ENCODE peak calls at places on chromosomes 2 and 18, in six cellular contexts. H is WTC11, I is H1, S is endothelial cell of umbilical vein, D is K562, V is HepG2. R is an unnamed sample.

GRCh38 chr2:160220001-160220400 is 19.9 kb upstream of the ITGB6 start:
- DNase-seq in S (no peak), D (no peak), V (no peak), I (no peak), H (no peak), R (no peak)

GRCh38 chr18:45106331-45106774 is 425.7 kb downstream of the SETBP1 start:
- DNase-seq in D (no peak), S (no peak), H (no peak), V (no peak), I (no peak), R (no peak)

GRCh38 chr2:11310212-11310611 is 34.2 kb downstream of the ROCK2 start:
- DNase-seq in S (no peak), D (no peak), I (no peak), H (no peak), V (peak), R (no peak)

GRCh38 chr2:178997477-178997876 is 52.5 kb downstream of the CCDC141 start:
- DNase-seq in D (no peak), V (no peak), H (no peak), I (no peak), S (no peak), R (no peak)

GRCh38 chr2:149877913-149878312 is 290.3 kb upstream of the MMADHC start:
- DNase-seq in S (peak), D (no peak), V (no peak), I (no peak), H (no peak), R (peak)

GRCh38 chr2:121471571-121472464 is 58.9 kb upstream of the RNU4ATAC start:
- DNase-seq in D (no peak), V (no peak), I (no peak), H (no peak), S (peak), R (no peak)

GRCh38 chr18:25876334-25876979 is 214.0 kb downstream of the SS18 start:
- DNase-seq in H (no peak), S (peak), V (no peak), D (no peak), I (no peak), R (no peak)

GRCh38 chr2:59684101-59684770 is 869.2 kb downstream of the BCL11A start:
- DNase-seq in D (no peak), H (no peak), S (no peak), V (no peak), I (no peak), R (no peak)

GRCh38 chr2:68885811-68886075 is 14.5 kb upstream of the BMP10 start:
- DNase-seq in H (no peak), I (no peak), S (no peak), V (no peak), D (no peak), R (no peak)

GRCh38 chr2:187934692-187935091 is 357.0 kb upstream of the GULP1 start:
- DNase-seq in H (no peak), V (no peak), S (no peak), I (no peak), D (no peak), R (no peak)

GRCh38 chr2:215071676-215072075 is 66.8 kb downstream of the ABCA12 start:
- DNase-seq in S (no peak), V (no peak), D (no peak), I (no peak), H (no peak), R (peak)

GRCh38 chr2:133054297-133054696 is 384.3 kb upstream of the LYPD1 start:
- DNase-seq in H (peak), S (no peak), I (no peak), D (no peak), V (no peak), R (no peak)

GRCh38 chr2:44246436-44246835 is 28.8 kb upstream of the SLC3A1 start:
- DNase-seq in I (no peak), D (no peak), H (no peak), S (no peak), V (no peak), R (no peak)

GRCh38 chr18:58194028-58194427 is 150.0 kb downstream of the NEDD4L start:
- DNase-seq in D (peak), I (no peak), H (peak), S (peak), V (no peak), R (no peak)

GRCh38 chr2:32792416-32792815 is 154.3 kb upstream of the LTBP1 start:
- DNase-seq in I (no peak), D (no peak), S (peak), H (no peak), V (no peak), R (no peak)

GRCh38 chr18:24118750-24119577 is 19.9 kb upstream of the CABYR start:
- DNase-seq in I (peak), D (peak), H (peak), V (peak), S (peak), R (peak)
- TF ChIP-seq JUN in I (no peak), D (no peak), H (no peak), V (no peak), S (no peak), R (no peak)

GRCh38 chr2:84914334-84914733 is 8.9 kb downstream of the TMSB10 start:
- DNase-seq in I (no peak), H (no peak), V (no peak), D (no peak), S (no peak), R (no peak)
- TF ChIP-seq JUN in I (no peak), H (no peak), V (no peak), D (no peak), S (no peak), R (no peak)

GRCh38 chr2:100042559-100042958 is 99.8 kb downstream of the AFF3 start:
- DNase-seq in S (no peak), I (no peak), H (no peak), D (no peak), V (no peak), R (no peak)

GRCh38 chr2:100043246-100043890 is 99.0 kb downstream of the AFF3 start:
- DNase-seq in V (no peak), D (no peak), H (no peak), I (no peak), S (no peak), R (no peak)

GRCh38 chr2:100043891-100044255 is 98.5 kb downstream of the AFF3 start:
- DNase-seq in I (no peak), H (no peak), V (no peak), S (no peak), D (no peak), R (no peak)

GRCh38 chr2:100041946-100042345 is 100.4 kb downstream of the AFF3 start:
- DNase-seq in H (no peak), D (no peak), S (no peak), I (no peak), V (no peak), R (no peak)

DNA sequence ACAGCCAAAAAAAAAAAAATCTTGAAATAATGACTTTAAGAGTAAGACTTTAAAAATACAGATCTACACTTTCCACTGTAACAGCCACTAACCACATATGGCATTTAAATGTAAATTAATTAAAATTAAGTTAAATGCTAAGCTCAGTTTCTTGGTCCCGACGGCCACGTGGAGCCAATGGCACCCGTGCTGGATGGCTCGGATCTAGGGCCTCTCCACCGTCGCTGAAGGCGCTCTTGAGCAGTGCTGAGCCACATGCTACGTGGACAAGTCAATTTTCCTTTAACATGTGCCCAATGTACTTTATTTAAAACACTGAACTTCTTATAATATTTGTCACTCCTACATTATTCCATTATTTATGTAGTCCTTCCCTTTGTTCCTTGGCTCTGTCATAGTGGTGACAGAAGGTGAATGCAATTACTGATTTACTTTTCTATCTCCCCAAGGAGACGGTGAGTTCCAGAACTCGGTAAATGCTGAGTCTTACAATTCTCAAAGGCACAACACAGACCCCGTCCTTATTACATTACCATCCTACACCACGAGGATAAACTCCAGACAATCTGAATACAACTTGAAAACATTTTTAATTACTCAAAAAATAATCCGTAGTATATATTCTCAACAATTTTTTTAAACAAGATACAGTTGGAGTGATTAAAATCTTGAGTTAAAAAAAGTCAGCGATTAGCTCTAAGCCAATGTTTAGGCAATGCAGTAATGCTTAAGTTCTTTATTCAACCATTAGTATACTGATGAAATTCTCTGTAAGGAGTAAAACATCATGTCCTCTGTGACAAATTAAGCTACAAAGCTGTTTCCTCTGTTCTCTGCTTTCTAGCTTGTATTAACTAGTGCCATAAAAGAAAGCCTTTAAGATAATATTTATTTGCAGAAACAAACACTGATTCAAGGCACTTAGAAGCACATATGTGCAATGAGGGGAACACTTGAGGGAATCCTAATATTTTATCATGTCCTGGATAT is 95.1 kb downstream of the AFF3 start:
- DNase-seq in D (peak), S (no peak), I (no peak), V (no peak), H (no peak), R (peak)
- TF ChIP-seq JUN in D (no peak), S (no peak), I (no peak), V (no peak), H (no peak), R (no peak)

GRCh38 chr2:173652311-173652710 is 297.6 kb downstream of the CDCA7 start:
- DNase-seq in D (no peak), H (no peak), S (no peak), V (peak), I (no peak), R (peak)
- TF ChIP-seq JUN in D (no peak), H (no peak), S (no peak), V (no peak), I (no peak), R (no peak)

GRCh38 chr2:216289470-216289869 is 82.8 kb downstream of the MARCHF4 start:
- DNase-seq in H (no peak), D (no peak), I (no peak), V (no peak), S (no peak), R (no peak)

GRCh38 chr2:216294305-216294704 is 78.0 kb downstream of the MARCHF4 start:
- DNase-seq in S (no peak), D (no peak), V (no peak), I (no peak), H (no peak), R (no peak)

GRCh38 chr2:216292475-216292874 is 79.8 kb downstream of the MARCHF4 start:
- DNase-seq in V (no peak), H (no peak), I (no peak), D (no peak), S (no peak), R (no peak)

GRCh38 chr2:216287251-216287650 is 85.0 kb downstream of the MARCHF4 start:
- DNase-seq in I (no peak), H (no peak), V (peak), S (no peak), D (no peak), R (no peak)

GRCh38 chr2:216292886-216293291 is 79.4 kb downstream of the MARCHF4 start:
- DNase-seq in I (no peak), S (peak), D (peak), V (no peak), H (no peak), R (no peak)
- TF ChIP-seq JUN in I (no peak), S (no peak), D (no peak), V (no peak), H (no peak), R (no peak)

GRCh38 chr2:205496777-205497176 is 185.5 kb upstream of the NRP2 start:
- DNase-seq in D (no peak), I (no peak), H (no peak), S (no peak), V (no peak), R (no peak)
- TF ChIP-seq JUN in D (no peak), I (no peak), H (no peak), S (no peak), V (no peak), R (no peak)